ENCODE peak calls at places on chromosome 7, in four cellular contexts. One of them, this sample, is unnamed.
A peak's percentile ranks its signal among the peaks of the same experiment; 100 is the strongest.

GRCh38 chr7:159246702-159247480 is 102.2 kb upstream of the VIPR2 start:
- DNase-seq in cardiac muscle cell: no peak
- DNase-seq in Panc1: no peak
- DNase-seq in CD4-positive, alpha-beta T cell: no peak
- DNase-seq in this sample: no peak

GRCh38 chr7:37385787-37386186 is 62.9 kb downstream of the ELMO1 start:
- DNase-seq in cardiac muscle cell: no peak
- DNase-seq in CD4-positive, alpha-beta T cell: no peak
- DNase-seq in Panc1: no peak
- DNase-seq in this sample: no peak

GRCh38 chr7:105808703-105809590 is 67.5 kb downstream of the ATXN7L1 start:
- DNase-seq in Panc1: no peak
- DNase-seq in CD4-positive, alpha-beta T cell: peak; percentile 63
- DNase-seq in cardiac muscle cell: peak; percentile 55
- DNase-seq in this sample: peak; percentile 85

GRCh38 chr7:151017953-151018420 is 6.3 kb downstream of the ATG9B start:
- DNase-seq in Panc1: no peak
- DNase-seq in cardiac muscle cell: peak; percentile 57
- DNase-seq in CD4-positive, alpha-beta T cell: peak; percentile 72
- DNase-seq in this sample: peak; percentile 71

GRCh38 chr7:151251926-151252835 is 3.7 kb upstream of the SMARCD3 start:
- DNase-seq in cardiac muscle cell: peak; percentile 87
- DNase-seq in Panc1: no peak
- DNase-seq in CD4-positive, alpha-beta T cell: no peak
- DNase-seq in this sample: no peak

GRCh38 chr7:111825046-111825445 is 262.8 kb upstream of the IMMP2L start:
- DNase-seq in cardiac muscle cell: no peak
- DNase-seq in CD4-positive, alpha-beta T cell: no peak
- DNase-seq in Panc1: no peak
- DNase-seq in this sample: no peak

GRCh38 chr7:140289804-140290203 is 108.5 kb downstream of the SLC37A3 start:
- DNase-seq in Panc1: no peak
- DNase-seq in CD4-positive, alpha-beta T cell: no peak
- DNase-seq in cardiac muscle cell: no peak
- DNase-seq in this sample: no peak

GRCh38 chr7:158958618-158959017 is 102.3 kb downstream of the DYNC2I1 start:
- DNase-seq in Panc1: no peak
- DNase-seq in CD4-positive, alpha-beta T cell: no peak
- DNase-seq in cardiac muscle cell: no peak
- DNase-seq in this sample: no peak

GRCh38 chr7:786472-787255 is 45.6 kb upstream of the SUN1 start:
- DNase-seq in Panc1: peak; percentile 39
- DNase-seq in cardiac muscle cell: peak; percentile 67
- DNase-seq in CD4-positive, alpha-beta T cell: peak; percentile 64
- DNase-seq in this sample: peak; percentile 48

GRCh38 chr7:143882020-143882610 is 19.9 kb downstream of the TCAF1 start:
- DNase-seq in Panc1: no peak
- DNase-seq in CD4-positive, alpha-beta T cell: no peak
- DNase-seq in cardiac muscle cell: peak; percentile 91
- DNase-seq in this sample: no peak

GRCh38 chr7:92135100-92135429 is 788 bp upstream of the CYP51A1 start:
- DNase-seq in Panc1: peak; percentile 27
- DNase-seq in CD4-positive, alpha-beta T cell: no peak
- DNase-seq in cardiac muscle cell: peak; percentile 46
- DNase-seq in this sample: no peak

GRCh38 chr7:25545125-25546008 is 317.1 kb upstream of the NPVF start:
- DNase-seq in CD4-positive, alpha-beta T cell: no peak
- DNase-seq in cardiac muscle cell: no peak
- DNase-seq in Panc1: no peak
- DNase-seq in this sample: no peak

GRCh38 chr7:131895541-131896173 is 339.2 kb upstream of the PODXL start:
- DNase-seq in CD4-positive, alpha-beta T cell: no peak
- DNase-seq in cardiac muscle cell: peak; percentile 69
- DNase-seq in Panc1: peak; percentile 7
- DNase-seq in this sample: no peak

GRCh38 chr7:157077986-157078644 is 60.6 kb upstream of the UBE3C start:
- DNase-seq in Panc1: no peak
- DNase-seq in CD4-positive, alpha-beta T cell: no peak
- DNase-seq in cardiac muscle cell: peak; percentile 14
- DNase-seq in this sample: no peak
- H3K27me3 ChIP-seq in Panc1: no peaks in the 10 kb centered on the region
- H3K27me3 ChIP-seq in CD4-positive, alpha-beta T cell: peaks cover 46% of the 10 kb centered on the region
- H3K27me3 ChIP-seq in cardiac muscle cell: peaks cover 70% of the 10 kb centered on the region
- H3K27me3 ChIP-seq in this sample: no peaks in the 10 kb centered on the region

GRCh38 chr7:94687810-94688209 is 31.9 kb upstream of the SGCE start:
- DNase-seq in Panc1: no peak
- DNase-seq in cardiac muscle cell: peak; percentile 45
- DNase-seq in CD4-positive, alpha-beta T cell: no peak
- DNase-seq in this sample: no peak

GRCh38 chr7:94679341-94679740 is 23.4 kb upstream of the SGCE start:
- DNase-seq in cardiac muscle cell: no peak
- DNase-seq in Panc1: no peak
- DNase-seq in CD4-positive, alpha-beta T cell: no peak
- DNase-seq in this sample: no peak

DNA sequence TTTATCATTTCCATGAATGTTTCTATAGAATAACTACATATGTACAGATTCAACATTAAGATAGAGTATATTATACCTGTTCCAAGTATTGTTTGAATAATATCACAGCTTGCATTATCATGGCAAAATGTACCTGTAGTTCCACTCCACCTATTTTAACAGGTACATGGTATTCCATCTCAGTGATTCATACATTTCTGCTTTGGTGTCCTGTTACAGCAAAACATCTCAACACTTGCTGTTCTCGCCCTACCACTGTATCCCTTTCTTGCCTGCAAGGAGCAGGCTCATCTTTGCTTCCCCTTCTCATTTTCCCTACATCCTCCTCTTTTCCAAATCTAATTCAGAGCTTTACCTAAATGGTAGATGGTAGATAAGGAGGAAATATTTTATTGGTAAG is 27.1 kb upstream of the SGCE start:
- DNase-seq in CD4-positive, alpha-beta T cell: no peak
- DNase-seq in Panc1: no peak
- DNase-seq in cardiac muscle cell: no peak
- DNase-seq in this sample: no peak
- H3K27me3 ChIP-seq in CD4-positive, alpha-beta T cell: no peaks in the 10 kb centered on the region
- H3K27me3 ChIP-seq in Panc1: no peaks in the 10 kb centered on the region
- H3K27me3 ChIP-seq in cardiac muscle cell: no peaks in the 10 kb centered on the region
- H3K27me3 ChIP-seq in this sample: peaks cover 3% of the 10 kb centered on the region

GRCh38 chr7:51060536-51060935 is 256.1 kb downstream of the COBL start:
- DNase-seq in CD4-positive, alpha-beta T cell: no peak
- DNase-seq in Panc1: no peak
- DNase-seq in cardiac muscle cell: no peak
- DNase-seq in this sample: no peak
- H3K27me3 ChIP-seq in CD4-positive, alpha-beta T cell: no peaks in the 10 kb centered on the region
- H3K27me3 ChIP-seq in Panc1: no peaks in the 10 kb centered on the region
- H3K27me3 ChIP-seq in cardiac muscle cell: no peaks in the 10 kb centered on the region
- H3K27me3 ChIP-seq in this sample: no peaks in the 10 kb centered on the region

DNA sequence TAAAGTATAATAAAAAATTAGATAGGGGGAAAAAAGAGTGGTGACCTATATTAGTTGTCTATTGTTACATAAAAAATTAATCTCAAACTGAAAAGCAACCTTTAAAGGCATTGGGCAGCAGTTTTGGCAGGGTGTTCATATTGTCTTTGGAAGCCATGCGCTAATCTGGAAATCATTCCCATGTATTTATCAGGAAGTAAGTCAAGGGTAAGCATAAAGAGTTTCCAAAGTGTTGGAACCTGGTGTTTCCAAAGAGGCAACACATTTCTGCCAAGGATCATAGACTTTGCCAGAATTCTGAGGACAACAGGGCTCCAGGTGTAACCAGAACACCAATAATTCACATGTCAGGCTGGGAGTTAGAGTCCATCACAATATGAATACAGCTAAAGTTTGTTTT is 55.7 kb upstream of the EGFR start:
- DNase-seq in Panc1: no peak
- DNase-seq in CD4-positive, alpha-beta T cell: no peak
- DNase-seq in cardiac muscle cell: no peak
- DNase-seq in this sample: no peak
- H3K27me3 ChIP-seq in Panc1: no peaks in the 10 kb centered on the region
- H3K27me3 ChIP-seq in CD4-positive, alpha-beta T cell: no peaks in the 10 kb centered on the region
- H3K27me3 ChIP-seq in cardiac muscle cell: no peaks in the 10 kb centered on the region
- H3K27me3 ChIP-seq in this sample: peaks cover 3% of the 10 kb centered on the region

DNA sequence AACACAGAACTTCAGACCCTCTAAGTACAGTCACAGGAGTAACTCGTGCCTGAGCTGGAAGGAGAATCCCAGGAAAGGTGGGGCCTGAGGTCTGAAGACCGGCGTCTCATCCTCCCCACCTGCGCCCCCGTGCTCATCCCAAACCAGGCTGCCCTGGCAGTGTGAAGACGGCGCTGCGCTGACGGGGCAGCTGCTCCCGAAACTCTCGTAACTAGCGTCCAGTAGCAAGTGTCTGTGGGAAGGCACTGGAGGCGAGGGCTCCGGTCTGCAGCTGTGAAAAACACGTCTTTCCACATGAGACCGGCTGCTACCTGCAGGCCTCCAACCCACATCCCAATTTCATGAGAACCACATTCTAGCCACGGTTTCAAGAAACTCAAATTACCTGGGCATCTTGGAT is 136.6 kb upstream of the RNF32 start:
- DNase-seq in cardiac muscle cell: no peak
- DNase-seq in Panc1: no peak
- DNase-seq in CD4-positive, alpha-beta T cell: no peak
- DNase-seq in this sample: no peak
- H3K27me3 ChIP-seq in cardiac muscle cell: no peaks in the 10 kb centered on the region
- H3K27me3 ChIP-seq in Panc1: no peaks in the 10 kb centered on the region
- H3K27me3 ChIP-seq in CD4-positive, alpha-beta T cell: no peaks in the 10 kb centered on the region
- H3K27me3 ChIP-seq in this sample: peaks cover 2% of the 10 kb centered on the region

GRCh38 chr7:43033369-43033768 is 79.1 kb upstream of the HECW1 start:
- DNase-seq in CD4-positive, alpha-beta T cell: no peak
- DNase-seq in Panc1: no peak
- DNase-seq in cardiac muscle cell: no peak
- DNase-seq in this sample: no peak

DNA sequence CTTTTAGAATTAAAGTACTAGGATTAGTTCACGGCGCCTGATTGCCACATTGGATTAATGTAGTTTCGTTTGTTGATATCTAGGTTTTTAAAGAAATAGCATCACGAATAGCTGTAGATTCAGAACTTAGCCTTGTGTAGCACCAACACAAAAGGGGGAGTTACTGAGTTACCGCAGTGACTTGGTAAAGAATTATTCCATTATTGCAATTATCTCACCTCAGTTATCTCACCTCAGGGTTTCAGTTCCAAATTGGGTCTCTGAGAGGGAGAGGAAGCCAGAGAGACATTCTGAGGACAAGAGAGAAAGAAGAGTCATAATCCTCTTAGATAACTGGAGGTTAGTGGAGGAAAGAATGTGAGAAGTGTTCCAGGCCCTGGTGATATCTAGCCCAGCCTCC is 84.3 kb upstream of the HECW1 start:
- DNase-seq in Panc1: no peak
- DNase-seq in cardiac muscle cell: peak; percentile 6
- DNase-seq in CD4-positive, alpha-beta T cell: no peak
- DNase-seq in this sample: no peak
- H3K27me3 ChIP-seq in Panc1: peaks cover 3% of the 10 kb centered on the region
- H3K27me3 ChIP-seq in cardiac muscle cell: no peaks in the 10 kb centered on the region
- H3K27me3 ChIP-seq in CD4-positive, alpha-beta T cell: no peaks in the 10 kb centered on the region
- H3K27me3 ChIP-seq in this sample: peaks cover 3% of the 10 kb centered on the region

DNA sequence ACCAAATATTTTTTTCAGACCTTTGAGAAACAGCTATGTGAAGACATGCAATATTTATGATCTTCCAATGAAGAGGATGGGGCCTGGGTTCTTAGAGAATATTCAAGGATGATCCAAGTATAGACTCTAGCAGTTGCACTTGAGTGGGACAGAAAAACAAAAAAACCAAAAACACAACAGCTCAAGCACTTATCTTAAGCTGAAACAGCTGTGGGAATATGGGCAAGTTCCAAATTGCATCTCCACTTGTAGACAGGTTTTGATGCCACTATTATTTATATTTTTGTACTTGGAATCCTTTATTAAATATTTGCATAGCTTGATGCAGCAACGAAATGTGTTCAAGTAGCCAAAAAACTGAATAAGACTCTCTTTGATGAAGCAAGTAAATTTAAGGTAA is 2.2 kb upstream of the PDK4 start:
- DNase-seq in Panc1: no peak
- DNase-seq in CD4-positive, alpha-beta T cell: no peak
- DNase-seq in cardiac muscle cell: peak; percentile 29
- DNase-seq in this sample: no peak
- H3K27me3 ChIP-seq in Panc1: peaks cover 5% of the 10 kb centered on the region
- H3K27me3 ChIP-seq in CD4-positive, alpha-beta T cell: peaks cover 19% of the 10 kb centered on the region
- H3K27me3 ChIP-seq in cardiac muscle cell: peaks cover 81% of the 10 kb centered on the region
- H3K27me3 ChIP-seq in this sample: peaks cover 2% of the 10 kb centered on the region

GRCh38 chr7:47937711-47938573 is 10.3 kb downstream of the PKD1L1 start:
- DNase-seq in CD4-positive, alpha-beta T cell: no peak
- DNase-seq in cardiac muscle cell: no peak
- DNase-seq in Panc1: no peak
- DNase-seq in this sample: no peak

GRCh38 chr7:47939425-47940036 is 8.7 kb downstream of the PKD1L1 start:
- DNase-seq in cardiac muscle cell: no peak
- DNase-seq in Panc1: no peak
- DNase-seq in CD4-positive, alpha-beta T cell: no peak
- DNase-seq in this sample: no peak

GRCh38 chr7:47937065-47937687 is 11.1 kb downstream of the PKD1L1 start:
- DNase-seq in Panc1: no peak
- DNase-seq in cardiac muscle cell: no peak
- DNase-seq in CD4-positive, alpha-beta T cell: no peak
- DNase-seq in this sample: peak; percentile 40

GRCh38 chr7:47940482-47941001 is 7.7 kb downstream of the PKD1L1 start:
- DNase-seq in CD4-positive, alpha-beta T cell: no peak
- DNase-seq in cardiac muscle cell: peak; percentile 63
- DNase-seq in Panc1: no peak
- DNase-seq in this sample: no peak

DNA sequence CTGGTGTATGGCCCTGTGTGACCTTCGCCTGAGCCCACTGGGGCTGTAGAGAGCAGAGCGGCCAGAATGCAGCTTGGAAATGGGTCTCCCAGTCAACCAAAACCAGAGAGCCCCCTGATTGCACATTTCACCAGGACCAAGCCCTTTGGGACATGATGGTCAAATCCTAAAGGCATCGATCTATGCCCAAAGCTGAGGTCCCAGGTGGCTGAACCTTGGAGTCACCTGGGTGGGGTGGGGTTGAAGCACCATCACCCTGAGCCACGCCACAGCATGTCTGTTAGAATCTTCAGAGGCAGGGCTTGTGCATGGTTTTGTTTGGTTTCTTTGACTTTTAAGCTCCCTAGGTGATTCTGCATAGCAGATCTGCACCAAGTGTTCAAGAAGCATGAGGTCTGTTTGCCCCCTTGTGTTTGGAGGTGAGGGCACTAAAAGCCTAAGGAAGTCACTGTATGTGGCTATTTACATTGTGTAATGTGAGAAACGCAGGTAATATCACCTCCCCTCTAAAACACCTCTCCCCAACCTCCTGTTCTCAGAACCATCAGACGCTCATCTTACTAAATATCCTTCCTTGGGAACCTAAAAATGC is 9.6 kb downstream of the PKD1L1 start:
- DNase-seq in Panc1: peak; percentile 17
- DNase-seq in cardiac muscle cell: no peak
- DNase-seq in CD4-positive, alpha-beta T cell: no peak
- DNase-seq in this sample: no peak
- H3K27me3 ChIP-seq in Panc1: no peaks in the 10 kb centered on the region
- H3K27me3 ChIP-seq in cardiac muscle cell: no peaks in the 10 kb centered on the region
- H3K27me3 ChIP-seq in CD4-positive, alpha-beta T cell: no peaks in the 10 kb centered on the region
- H3K27me3 ChIP-seq in this sample: no peaks in the 10 kb centered on the region

This sample was measured in CD4-positive, CD25-positive, alpha-beta regulatory T cell.